ENCODE peak calls at places on chromosome 10, in seven cellular contexts. J, C, R, E, K, U and H are unnamed samples. For H3K4me1 and H3K27me3, the result is how much of the 10 kb centered on the place peaks cover.

GRCh38 chr10:117503886-117504205 is 38.7 kb upstream of the EMX2 start:
- DNase-seq in J (no peak), U (no peak), R (no peak), K (no peak), E (no peak), C (no peak), H (no peak)

GRCh38 chr10:75717126-75717916 is 285.9 kb downstream of the LRMDA start:
- DNase-seq in C (no peak), K (no peak), E (no peak), J (no peak), U (no peak), R (no peak), H (no peak)

GRCh38 chr10:106708521-106708920 is 456.0 kb downstream of the SORCS1 start:
- DNase-seq in C (no peak), R (no peak), J (peak), K (no peak), E (no peak), U (no peak), H (no peak)

GRCh38 chr10:116278832-116279231 is 5.8 kb upstream of the GFRA1 start:
- DNase-seq in U (no peak), K (no peak), R (peak), J (no peak), C (no peak), E (no peak), H (no peak)

GRCh38 chr10:103921750-103922195 is 3.8 kb upstream of the STN1 start:
- DNase-seq in R (peak), C (peak), E (no peak), J (peak), K (no peak), U (no peak), H (no peak)

GRCh38 chr10:69742928-69743602 is 58.6 kb upstream of the COL13A1 start:
- DNase-seq in U (no peak), K (no peak), C (peak), R (peak), E (peak), J (peak), H (no peak)

GRCh38 chr10:3887885-3888476 is 103.0 kb upstream of the KLF6 start:
- DNase-seq in E (no peak), U (peak), R (peak), J (peak), C (peak), K (peak), H (no peak)

GRCh38 chr10:8037199-8037801 is 17.2 kb upstream of the GATA3 start:
- DNase-seq in U (no peak), C (no peak), E (no peak), R (peak), K (no peak), J (no peak), H (no peak)

GRCh38 chr10:107409517-107409916 is 245.0 kb upstream of the SORCS1 start:
- DNase-seq in C (no peak), E (peak), J (no peak), R (peak), U (no peak), K (no peak), H (no peak)

GRCh38 chr10:3077506-3077905 is 10.2 kb downstream of the PFKP start:
- DNase-seq in C (no peak), U (no peak), E (no peak), J (no peak), R (no peak), K (no peak), H (no peak)

GRCh38 chr10:12121673-12122072 is 7.8 kb upstream of the SEC61A2 start:
- DNase-seq in R (no peak), K (no peak), J (no peak), U (no peak), E (no peak), C (no peak), H (no peak)

GRCh38 chr10:102869290-102870198 is at the start of gene AS3MT:
- DNase-seq in K (peak), U (no peak), J (peak), R (peak), C (peak), E (peak), H (no peak)

GRCh38 chr10:75058142-75058541 is 53.3 kb upstream of the SAMD8 start:
- DNase-seq in E (no peak), R (no peak), J (no peak), U (no peak), K (no peak), C (no peak), H (no peak)

GRCh38 chr10:42942279-42942932 is 134.5 kb upstream of the RET start:
- DNase-seq in R (no peak), E (no peak), K (no peak), J (peak), C (no peak), U (no peak), H (no peak)

GRCh38 chr10:113222207-113222606 is 272.2 kb downstream of the TCF7L2 start:
- DNase-seq in J (no peak), R (no peak), E (no peak), C (no peak), K (no peak), U (no peak), H (no peak)

GRCh38 chr10:107686095-107686494 is 521.6 kb upstream of the SORCS1 start:
- DNase-seq in E (no peak), C (no peak), R (no peak), J (no peak), K (no peak), U (no peak), H (no peak)

GRCh38 chr10:33039167-33039566 is 81.1 kb upstream of the ITGB1 start:
- DNase-seq in J (no peak), C (no peak), R (no peak), K (no peak), U (no peak), E (no peak), H (no peak)

GRCh38 chr10:132836832-132837540 is 51.0 kb upstream of the NKX6-2 start:
- DNase-seq in U (no peak), R (peak), J (peak), K (peak), E (peak), C (peak), H (no peak)

GRCh38 chr10:119166564-119166963 is 1.1 kb upstream of the SFXN4 start:
- DNase-seq in E (no peak), U (no peak), K (no peak), J (no peak), C (peak), R (no peak), H (no peak)

GRCh38 chr10:91605968-91606367 is 26.9 kb downstream of the PPP1R3C start:
- DNase-seq in C (no peak), R (no peak), K (no peak), J (no peak), U (no peak), E (no peak), H (no peak)

GRCh38 chr10:76899490-76899889 is 738.1 kb downstream of the KCNMA1 start:
- DNase-seq in K (no peak), C (no peak), E (no peak), J (no peak), U (no peak), R (no peak), H (no peak)

GRCh38 chr10:126417220-126417825 is 29.0 kb upstream of the ADAM12 start:
- DNase-seq in U (no peak), R (no peak), C (no peak), J (no peak), K (no peak), E (no peak), H (no peak)

GRCh38 chr10:122258136-122259074 is 12.7 kb upstream of the BTBD16 start:
- DNase-seq in R (no peak), K (no peak), U (no peak), J (no peak), C (no peak), E (no peak), H (no peak)

GRCh38 chr10:116892873-116893685 is 43.8 kb downstream of the ENO4 start:
- DNase-seq in E (no peak), J (no peak), U (no peak), K (no peak), C (peak), R (peak), H (no peak)

GRCh38 chr10:80443531-80443974 is 10.6 kb upstream of the TSPAN14 start:
- DNase-seq in E (peak), U (no peak), C (peak), J (peak), R (no peak), K (no peak), H (no peak)

GRCh38 chr10:75611081-75611971 is 179.9 kb downstream of the LRMDA start:
- DNase-seq in K (no peak), U (no peak), C (no peak), R (no peak), J (no peak), E (no peak), H (no peak)

GRCh38 chr10:63481815-63482421 is 16.1 kb upstream of the JMJD1C start:
- DNase-seq in C (no peak), E (no peak), J (no peak), K (no peak), R (no peak), U (no peak), H (no peak)

DNA sequence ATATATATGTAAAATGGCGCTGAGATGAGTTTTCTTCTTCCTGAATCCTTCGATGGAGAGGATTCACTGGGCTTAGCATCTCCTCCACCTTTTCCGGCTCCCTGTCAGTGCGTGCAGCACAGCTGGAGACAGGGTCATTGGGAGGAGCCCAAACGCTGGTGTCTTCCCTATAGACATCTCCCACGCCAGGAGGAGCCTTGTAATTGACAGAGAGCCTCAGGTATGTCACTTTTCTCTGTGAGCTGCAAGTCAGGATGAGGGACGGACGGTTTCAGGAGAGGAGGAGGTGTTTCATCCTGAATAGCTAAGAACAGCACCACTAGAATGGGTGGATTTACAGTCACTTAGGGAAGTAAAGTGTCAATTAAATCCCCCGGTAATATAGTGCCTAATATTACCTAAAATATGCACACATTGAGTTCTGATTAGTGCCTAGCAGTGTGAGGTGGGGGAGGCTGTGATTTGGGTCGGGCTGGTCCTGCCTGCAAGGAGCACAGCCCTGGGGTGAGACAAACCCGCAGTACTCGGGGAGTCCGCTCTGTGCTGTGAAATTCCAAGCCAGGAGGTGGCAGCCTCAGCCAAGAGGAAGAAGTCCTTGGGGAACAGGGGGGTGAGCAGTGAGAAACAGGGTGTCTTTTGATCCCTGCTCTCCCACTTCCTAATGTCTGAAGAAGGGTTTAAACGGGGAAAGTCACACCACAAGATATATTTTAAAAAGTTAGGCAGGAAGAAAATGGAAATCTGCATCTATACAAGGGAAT is 28.2 kb downstream of the IL15RA start:
- DNase-seq in R (peak), J (peak), K (no peak), U (no peak), E (peak), C (peak), H (no peak)
- TF ChIP-seq CTCF in R (peak), J (peak), K (no peak), U (no peak), E (peak), C (peak), H (peak)

GRCh38 chr10:52313350-52314006 is 603 bp upstream of the DKK1 start:
- DNase-seq in C (peak), R (peak), U (no peak), K (peak), E (no peak), J (peak), H (no peak)
- H3K4me1 ChIP-seq in C (under half), R (under half), U (under half), K (under half), E (under half), J (under half), H (under half)

DNA sequence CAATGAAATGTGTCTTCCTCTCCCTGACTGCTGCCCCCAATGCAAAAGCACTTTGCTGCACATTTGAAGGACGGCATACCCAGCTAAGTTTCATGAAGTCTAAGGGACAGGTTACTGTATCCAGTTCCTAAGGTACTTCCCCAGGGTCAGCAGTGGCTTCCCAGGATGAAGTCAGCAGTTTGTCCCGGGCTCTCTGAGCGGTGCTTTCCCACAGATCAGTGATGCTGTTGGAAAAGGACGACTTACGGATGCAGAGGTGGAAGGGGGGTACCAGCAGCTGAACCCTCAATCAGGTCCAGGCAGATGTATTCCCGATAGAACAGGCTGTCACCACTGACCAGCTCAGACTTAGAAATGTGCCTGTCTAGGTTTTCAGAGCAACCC is 303.5 kb downstream of the PRPF18 start:
- DNase-seq in R (no peak), E (no peak), K (no peak), C (peak), U (no peak), J (no peak), H (no peak)
- H3K27me3 ChIP-seq in R (under half), E (under half), K (under half), C (under half), U (under half), J (under half), H (under half)

DNA sequence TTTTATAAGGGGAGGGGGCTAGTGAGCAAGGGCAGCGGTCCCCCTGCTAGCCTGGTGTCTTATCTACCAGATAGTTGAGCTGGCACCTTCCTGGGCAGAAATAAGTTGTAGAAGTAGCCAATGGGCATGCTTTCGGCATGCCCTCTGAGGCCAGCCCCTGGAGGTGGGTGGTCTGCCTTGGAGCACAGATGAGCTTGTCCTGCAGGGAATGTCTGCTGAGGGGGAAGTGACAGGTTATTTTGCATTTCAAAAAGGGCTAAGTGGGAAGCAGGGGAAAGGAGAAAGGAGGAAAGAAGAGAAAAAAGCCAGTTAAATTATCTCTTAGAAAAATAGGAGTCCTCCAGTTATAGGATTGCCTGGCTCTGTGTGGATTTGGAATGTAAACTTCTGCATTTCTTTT is 88.9 kb downstream of the GPR26 start:
- DNase-seq in E (no peak), K (no peak), J (no peak), C (no peak), R (no peak), U (no peak), H (no peak)
- TF ChIP-seq CTCF in E (no peak), K (no peak), J (no peak), C (no peak), R (no peak), U (no peak), H (no peak)

GRCh38 chr10:31866118-31866670 is 62.4 kb downstream of the ARHGAP12 start:
- DNase-seq in R (no peak), U (no peak), J (no peak), C (no peak), K (no peak), E (no peak), H (no peak)

GRCh38 chr10:31867646-31868045 is 61.0 kb downstream of the ARHGAP12 start:
- DNase-seq in E (no peak), U (no peak), C (no peak), R (no peak), K (no peak), J (no peak), H (no peak)

DNA sequence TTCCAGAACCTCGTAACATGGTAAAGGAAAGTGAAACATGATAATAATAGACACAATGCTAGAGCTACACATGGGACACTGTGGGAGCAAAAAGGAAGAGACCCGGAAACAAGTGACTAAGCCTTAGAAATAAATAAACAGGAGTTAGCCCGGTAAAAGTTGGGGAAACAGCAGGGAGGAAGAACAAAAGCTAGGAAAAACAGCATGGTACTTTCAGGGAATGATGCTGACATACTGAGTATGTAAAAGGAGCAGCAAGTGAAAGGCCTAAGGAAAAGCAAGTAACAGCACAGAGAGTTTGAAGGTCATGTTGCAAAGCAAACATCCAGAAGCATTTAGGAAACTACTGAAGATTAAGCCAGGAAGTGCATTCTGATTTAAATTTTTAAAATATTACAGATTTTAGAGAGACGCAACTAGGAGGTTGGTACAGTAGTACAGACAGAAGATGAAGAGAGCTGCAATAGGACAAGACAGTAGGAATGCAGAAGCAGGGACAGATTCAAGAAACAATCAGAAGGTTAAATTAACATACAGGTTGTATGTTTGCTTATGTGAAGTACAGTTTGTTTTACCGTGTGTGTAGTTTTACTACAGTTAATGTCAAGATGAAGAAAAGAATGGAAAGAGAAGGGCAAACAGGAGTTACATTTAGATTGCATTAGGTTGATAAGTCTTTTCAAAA is 63.7 kb downstream of the ARHGAP12 start:
- DNase-seq in J (no peak), K (no peak), R (peak), C (peak), E (no peak), U (no peak), H (no peak)
- H3K4me1 ChIP-seq in J (under half), K (under half), R (under half), C (under half), E (under half), U (under half), H (under half)

GRCh38 chr10:86363833-86364511 is 2.6 kb downstream of the GRID1 start:
- DNase-seq in R (no peak), J (peak), K (no peak), U (no peak), C (no peak), E (no peak), H (no peak)
- H3K27me3 ChIP-seq in R (half or more), J (half or more), K (under half), U (half or more), C (half or more), E (under half), H (under half)

DNA sequence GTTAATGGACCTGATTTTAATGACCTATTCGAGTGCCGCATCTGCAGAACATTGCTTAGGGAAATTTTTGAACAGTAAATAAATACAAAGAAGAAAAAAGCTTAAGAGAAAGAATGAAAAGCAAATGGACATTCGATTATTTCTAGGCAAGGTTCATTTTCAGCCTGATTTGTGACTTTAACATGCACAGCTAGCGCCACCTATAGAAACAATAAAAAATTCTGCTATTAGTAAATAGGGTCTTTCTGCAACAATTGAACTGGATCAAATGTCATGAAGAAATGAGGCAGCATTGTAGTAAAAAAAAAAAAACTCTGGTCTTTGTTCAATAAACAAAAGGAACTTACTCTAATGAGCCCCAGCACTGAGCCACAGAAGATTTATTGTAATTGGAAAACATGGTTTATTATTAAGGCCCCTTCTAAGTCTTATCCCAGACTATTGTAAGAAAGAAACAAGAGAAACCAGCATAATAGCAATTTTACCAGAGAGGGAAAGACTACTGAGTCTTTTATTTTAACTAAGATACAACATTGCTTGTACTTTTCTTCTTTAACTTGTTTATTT is 41.4 kb upstream of the GHITM start:
- DNase-seq in K (no peak), E (no peak), C (peak), U (no peak), J (no peak), R (peak), H (no peak)
- TF ChIP-seq CTCF in K (peak), E (peak), C (peak), U (no peak), J (peak), R (peak), H (peak)

GRCh38 chr10:50407077-50407801 is 155.9 kb upstream of the ASAH2 start:
- DNase-seq in J (peak), C (no peak), R (no peak), E (no peak), K (peak), U (no peak), H (no peak)
- H3K4me1 ChIP-seq in J (under half), C (under half), R (under half), E (under half), K (half or more), U (under half), H (under half)

DNA sequence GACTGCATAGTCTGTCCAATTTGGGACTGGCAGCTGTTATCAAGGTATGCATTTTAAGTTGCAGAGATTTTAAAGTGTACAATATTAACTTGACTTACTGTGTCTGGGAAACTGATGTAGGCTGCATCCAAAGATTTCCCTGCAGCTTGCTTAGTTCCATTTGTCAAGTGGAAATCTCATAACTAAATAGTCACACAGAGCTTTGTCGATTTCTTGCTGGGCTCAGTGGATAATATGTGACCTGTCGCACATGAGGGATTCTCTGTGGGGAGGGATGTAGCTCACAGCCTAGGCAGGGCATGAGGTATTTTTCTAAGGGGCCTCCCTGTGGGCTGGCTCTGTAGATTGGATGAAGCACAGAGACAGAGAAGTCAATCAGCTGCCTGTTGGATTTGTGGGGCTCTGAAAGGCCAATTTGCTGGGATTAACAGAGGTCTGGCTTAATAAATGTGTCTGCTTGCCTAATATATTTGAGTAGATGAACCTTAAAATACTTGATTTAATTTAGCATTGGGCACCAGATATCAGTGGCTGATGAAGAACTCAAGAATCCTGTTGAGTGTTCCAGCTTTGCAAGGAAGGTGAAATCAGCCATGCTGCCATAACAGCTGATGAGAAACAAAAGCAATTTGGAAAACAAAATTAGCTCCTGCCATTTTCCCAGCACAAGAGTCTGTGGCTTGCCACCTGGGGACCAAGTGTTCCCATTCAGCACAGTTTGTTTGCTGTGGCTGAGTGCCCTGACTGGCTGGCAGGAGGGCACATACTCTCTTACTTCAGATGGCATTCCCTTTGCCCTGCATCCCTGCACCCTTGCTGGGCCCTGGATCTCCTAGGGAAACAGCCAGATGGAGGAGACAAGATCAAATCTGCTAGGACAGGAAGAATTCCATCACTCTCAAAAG is 598.5 kb downstream of the SORCS3 start:
- DNase-seq in R (peak), U (no peak), E (no peak), J (no peak), K (no peak), C (no peak), H (no peak)
- H3K27me3 ChIP-seq in R (under half), U (under half), E (under half), J (under half), K (under half), C (under half), H (under half)